ENCODE peak calls at places on chromosomes 3 and 15, in seven cellular contexts. One of them, this sample, is unnamed.

GRCh38 chr3:122679085-122679466 is 1.6 kb upstream of the PARP14 start:
- DNase-seq in amniotic stem cell: peak
- DNase-seq in CD8-positive, alpha-beta memory T cell: peak
- DNase-seq in C1 segment of cervical spinal cord: peak
- DNase-seq in esophagus muscularis mucosa: peak
- DNase-seq in fibroblast of the conjunctiva: peak
- DNase-seq in activated T-cell treated with anti-CD3 and anti-CD28 coated beads, Interleukin-2, amount 50 U/mL, for 1 hour: peak
- DNase-seq in this sample: peak

GRCh38 chr3:124597273-124597672 is 133.0 kb upstream of the UMPS start:
- DNase-seq in amniotic stem cell: no peak
- DNase-seq in CD8-positive, alpha-beta memory T cell: no peak
- DNase-seq in C1 segment of cervical spinal cord: no peak
- DNase-seq in esophagus muscularis mucosa: no peak
- DNase-seq in fibroblast of the conjunctiva: no peak
- DNase-seq in activated T-cell treated with anti-CD3 and anti-CD28 coated beads, Interleukin-2, amount 50 U/mL, for 1 hour: no peak
- DNase-seq in this sample: no peak

GRCh38 chr3:49930922-49931321 is 1.3 kb upstream of the MON1A start:
- DNase-seq in amniotic stem cell: no peak
- DNase-seq in CD8-positive, alpha-beta memory T cell: no peak
- DNase-seq in C1 segment of cervical spinal cord: no peak
- DNase-seq in esophagus muscularis mucosa: no peak
- DNase-seq in fibroblast of the conjunctiva: no peak
- DNase-seq in activated T-cell treated with anti-CD3 and anti-CD28 coated beads, Interleukin-2, amount 50 U/mL, for 1 hour: no peak
- DNase-seq in this sample: no peak

GRCh38 chr15:59313703-59314332 is 58.9 kb downstream of the MYO1E start:
- DNase-seq in amniotic stem cell: no peak
- DNase-seq in CD8-positive, alpha-beta memory T cell: no peak
- DNase-seq in C1 segment of cervical spinal cord: peak
- DNase-seq in esophagus muscularis mucosa: no peak
- DNase-seq in fibroblast of the conjunctiva: no peak
- DNase-seq in activated T-cell treated with anti-CD3 and anti-CD28 coated beads, Interleukin-2, amount 50 U/mL, for 1 hour: no peak
- DNase-seq in this sample: no peak

GRCh38 chr3:185332026-185332735 is 30.8 kb upstream of the MAP3K13 start:
- DNase-seq in amniotic stem cell: no peak
- DNase-seq in CD8-positive, alpha-beta memory T cell: no peak
- DNase-seq in C1 segment of cervical spinal cord: no peak
- DNase-seq in esophagus muscularis mucosa: no peak
- DNase-seq in fibroblast of the conjunctiva: peak
- DNase-seq in activated T-cell treated with anti-CD3 and anti-CD28 coated beads, Interleukin-2, amount 50 U/mL, for 1 hour: no peak
- DNase-seq in this sample: no peak

GRCh38 chr15:101538177-101538576 is 48.7 kb upstream of the PCSK6 start:
- DNase-seq in amniotic stem cell: no peak
- DNase-seq in CD8-positive, alpha-beta memory T cell: no peak
- DNase-seq in C1 segment of cervical spinal cord: no peak
- DNase-seq in esophagus muscularis mucosa: peak
- DNase-seq in fibroblast of the conjunctiva: no peak
- DNase-seq in activated T-cell treated with anti-CD3 and anti-CD28 coated beads, Interleukin-2, amount 50 U/mL, for 1 hour: no peak
- DNase-seq in this sample: peak

GRCh38 chr15:90845201-90845949 is 23.0 kb upstream of the FURIN start:
- DNase-seq in amniotic stem cell: peak
- DNase-seq in CD8-positive, alpha-beta memory T cell: no peak
- DNase-seq in C1 segment of cervical spinal cord: no peak
- DNase-seq in esophagus muscularis mucosa: no peak
- DNase-seq in fibroblast of the conjunctiva: peak
- DNase-seq in activated T-cell treated with anti-CD3 and anti-CD28 coated beads, Interleukin-2, amount 50 U/mL, for 1 hour: no peak
- DNase-seq in this sample: no peak

GRCh38 chr15:75156306-75157215 is 45.1 kb upstream of the C15orf39 start:
- DNase-seq in amniotic stem cell: no peak
- DNase-seq in CD8-positive, alpha-beta memory T cell: no peak
- DNase-seq in C1 segment of cervical spinal cord: no peak
- DNase-seq in esophagus muscularis mucosa: no peak
- DNase-seq in fibroblast of the conjunctiva: no peak
- DNase-seq in activated T-cell treated with anti-CD3 and anti-CD28 coated beads, Interleukin-2, amount 50 U/mL, for 1 hour: no peak
- DNase-seq in this sample: no peak

GRCh38 chr15:78155355-78155939 is 6.3 kb downstream of the IDH3A start:
- DNase-seq in amniotic stem cell: no peak
- DNase-seq in CD8-positive, alpha-beta memory T cell: no peak
- DNase-seq in C1 segment of cervical spinal cord: no peak
- DNase-seq in esophagus muscularis mucosa: no peak
- DNase-seq in fibroblast of the conjunctiva: no peak
- DNase-seq in activated T-cell treated with anti-CD3 and anti-CD28 coated beads, Interleukin-2, amount 50 U/mL, for 1 hour: no peak
- DNase-seq in this sample: no peak

This sample was measured in osteocyte.